ENCODE peak calls at places on chromosome 14, in nine cellular contexts. One of them, this sample, is unnamed.

GRCh38 chr14:105470812-105471771 is 3.5 kb upstream of the CRIP2 start:
- DNase-seq in naive thymus-derived CD8-positive, alpha-beta T cell: no peak
- DNase-seq in frontal cortex: no peak
- DNase-seq in anterior cingulate cortex: no peak
- DNase-seq in hepatocyte: no peak
- DNase-seq in GM03348: no peak
- DNase-seq in activated T-cell treated with anti-CD3 and anti-CD28 coated beads, Interleukin-2, amount 50 U/mL, for 72 hours: no peak
- DNase-seq in GM13976: no peak
- DNase-seq in IMR-90: no peak
- DNase-seq in this sample: no peak

GRCh38 chr14:57930241-57930975 is 64.5 kb upstream of the SLC35F4 start:
- DNase-seq in naive thymus-derived CD8-positive, alpha-beta T cell: no peak
- DNase-seq in frontal cortex: no peak
- DNase-seq in anterior cingulate cortex: no peak
- DNase-seq in hepatocyte: no peak
- DNase-seq in GM03348: no peak
- DNase-seq in activated T-cell treated with anti-CD3 and anti-CD28 coated beads, Interleukin-2, amount 50 U/mL, for 72 hours: no peak
- DNase-seq in GM13976: no peak
- DNase-seq in IMR-90: no peak
- DNase-seq in this sample: no peak

GRCh38 chr14:72892879-72893635 is 844 bp downstream of the DPF3 start:
- DNase-seq in naive thymus-derived CD8-positive, alpha-beta T cell: peak
- DNase-seq in frontal cortex: peak
- DNase-seq in anterior cingulate cortex: no peak
- DNase-seq in hepatocyte: peak
- DNase-seq in GM03348: peak
- DNase-seq in activated T-cell treated with anti-CD3 and anti-CD28 coated beads, Interleukin-2, amount 50 U/mL, for 72 hours: peak
- DNase-seq in GM13976: peak
- DNase-seq in IMR-90: no peak
- DNase-seq in this sample: no peak

GRCh38 chr14:52405314-52405713 is 91.2 kb downstream of the PTGER2 start:
- DNase-seq in naive thymus-derived CD8-positive, alpha-beta T cell: no peak
- DNase-seq in frontal cortex: no peak
- DNase-seq in anterior cingulate cortex: no peak
- DNase-seq in hepatocyte: no peak
- DNase-seq in GM03348: no peak
- DNase-seq in activated T-cell treated with anti-CD3 and anti-CD28 coated beads, Interleukin-2, amount 50 U/mL, for 72 hours: no peak
- DNase-seq in GM13976: no peak
- DNase-seq in IMR-90: no peak
- DNase-seq in this sample: no peak

GRCh38 chr14:103418508-103418818 is 33.2 kb downstream of the MARK3 start:
- DNase-seq in naive thymus-derived CD8-positive, alpha-beta T cell: no peak
- DNase-seq in frontal cortex: no peak
- DNase-seq in anterior cingulate cortex: no peak
- DNase-seq in hepatocyte: peak
- DNase-seq in GM03348: peak
- DNase-seq in activated T-cell treated with anti-CD3 and anti-CD28 coated beads, Interleukin-2, amount 50 U/mL, for 72 hours: no peak
- DNase-seq in GM13976: peak
- DNase-seq in IMR-90: peak
- DNase-seq in this sample: no peak

GRCh38 chr14:104794099-104794498 is 1.4 kb downstream of the AKT1 start:
- DNase-seq in naive thymus-derived CD8-positive, alpha-beta T cell: no peak
- DNase-seq in frontal cortex: peak
- DNase-seq in anterior cingulate cortex: no peak
- DNase-seq in hepatocyte: peak
- DNase-seq in GM03348: peak
- DNase-seq in activated T-cell treated with anti-CD3 and anti-CD28 coated beads, Interleukin-2, amount 50 U/mL, for 72 hours: peak
- DNase-seq in GM13976: peak
- DNase-seq in IMR-90: peak
- DNase-seq in this sample: no peak

GRCh38 chr14:49975286-49975685 is 82.4 kb downstream of the ARF6 start:
- DNase-seq in naive thymus-derived CD8-positive, alpha-beta T cell: no peak
- DNase-seq in frontal cortex: no peak
- DNase-seq in anterior cingulate cortex: no peak
- DNase-seq in hepatocyte: peak
- DNase-seq in GM03348: peak
- DNase-seq in activated T-cell treated with anti-CD3 and anti-CD28 coated beads, Interleukin-2, amount 50 U/mL, for 72 hours: no peak
- DNase-seq in GM13976: no peak
- DNase-seq in IMR-90: peak
- DNase-seq in this sample: no peak

GRCh38 chr14:49489341-49489740 is 96.8 kb downstream of the RPS29 start:
- DNase-seq in naive thymus-derived CD8-positive, alpha-beta T cell: no peak
- DNase-seq in frontal cortex: no peak
- DNase-seq in anterior cingulate cortex: no peak
- DNase-seq in hepatocyte: no peak
- DNase-seq in GM03348: no peak
- DNase-seq in activated T-cell treated with anti-CD3 and anti-CD28 coated beads, Interleukin-2, amount 50 U/mL, for 72 hours: no peak
- DNase-seq in GM13976: no peak
- DNase-seq in IMR-90: no peak
- DNase-seq in this sample: no peak

This sample was measured in breast epithelium.